ENCODE peak calls at places on chromosome 11, in ten cellular contexts. One of them, this sample, is unnamed.

GRCh38 chr11:111923951-111924350 is 5.2 kb downstream of the C11orf52 start:
- DNase-seq in iris pigment epithelial cell: no peak
- DNase-seq in endothelial cell: no peak
- DNase-seq in RKO: no peak
- DNase-seq in activated CD4-positive, alpha-beta T cell treated with anti-CD3 and anti-CD28 coated beads for 36 hours: no peak
- DNase-seq in GM06990: no peak
- DNase-seq in LoVo: no peak
- DNase-seq in A549: no peak
- DNase-seq in suprapubic skin: no peak
- DNase-seq in T-helper 9 cell: no peak
- DNase-seq in this sample: no peak

GRCh38 chr11:134126197-134126822 is 57.4 kb downstream of the JAM3 start:
- DNase-seq in iris pigment epithelial cell: peak
- DNase-seq in endothelial cell: no peak
- DNase-seq in RKO: peak
- DNase-seq in activated CD4-positive, alpha-beta T cell treated with anti-CD3 and anti-CD28 coated beads for 36 hours: peak
- DNase-seq in GM06990: no peak
- DNase-seq in LoVo: no peak
- DNase-seq in A549: no peak
- DNase-seq in suprapubic skin: no peak
- DNase-seq in T-helper 9 cell: no peak
- DNase-seq in this sample: peak

GRCh38 chr11:65288706-65289536 is 25.7 kb upstream of the CDC42EP2 start:
- DNase-seq in iris pigment epithelial cell: no peak
- DNase-seq in endothelial cell: no peak
- DNase-seq in RKO: no peak
- DNase-seq in activated CD4-positive, alpha-beta T cell treated with anti-CD3 and anti-CD28 coated beads for 36 hours: no peak
- DNase-seq in GM06990: no peak
- DNase-seq in LoVo: no peak
- DNase-seq in A549: no peak
- DNase-seq in suprapubic skin: peak
- DNase-seq in T-helper 9 cell: no peak
- DNase-seq in this sample: no peak

GRCh38 chr11:32829680-32830412 is at the start of gene PRRG4:
- DNase-seq in iris pigment epithelial cell: peak
- DNase-seq in endothelial cell: peak
- DNase-seq in RKO: peak
- DNase-seq in activated CD4-positive, alpha-beta T cell treated with anti-CD3 and anti-CD28 coated beads for 36 hours: peak
- DNase-seq in GM06990: peak
- DNase-seq in LoVo: peak
- DNase-seq in A549: peak
- DNase-seq in suprapubic skin: no peak
- DNase-seq in T-helper 9 cell: peak
- DNase-seq in this sample: peak

GRCh38 chr11:58334708-58335107 is 24.2 kb downstream of the OR5B17 start:
- DNase-seq in iris pigment epithelial cell: peak
- DNase-seq in endothelial cell: no peak
- DNase-seq in RKO: peak
- DNase-seq in activated CD4-positive, alpha-beta T cell treated with anti-CD3 and anti-CD28 coated beads for 36 hours: no peak
- DNase-seq in GM06990: no peak
- DNase-seq in LoVo: peak
- DNase-seq in A549: peak
- DNase-seq in suprapubic skin: no peak
- DNase-seq in T-helper 9 cell: no peak
- DNase-seq in this sample: peak

GRCh38 chr11:85685131-85685819 is 720 bp downstream of the CCDC89 start:
- DNase-seq in iris pigment epithelial cell: no peak
- DNase-seq in endothelial cell: no peak
- DNase-seq in RKO: no peak
- DNase-seq in activated CD4-positive, alpha-beta T cell treated with anti-CD3 and anti-CD28 coated beads for 36 hours: no peak
- DNase-seq in GM06990: no peak
- DNase-seq in LoVo: no peak
- DNase-seq in A549: no peak
- DNase-seq in suprapubic skin: no peak
- DNase-seq in T-helper 9 cell: no peak
- DNase-seq in this sample: no peak

GRCh38 chr11:95140397-95141030 is 50.9 kb downstream of the ENDOD1 start:
- DNase-seq in iris pigment epithelial cell: peak
- DNase-seq in endothelial cell: no peak
- DNase-seq in RKO: peak
- DNase-seq in activated CD4-positive, alpha-beta T cell treated with anti-CD3 and anti-CD28 coated beads for 36 hours: no peak
- DNase-seq in GM06990: no peak
- DNase-seq in LoVo: no peak
- DNase-seq in A549: no peak
- DNase-seq in suprapubic skin: no peak
- DNase-seq in T-helper 9 cell: no peak
- DNase-seq in this sample: no peak

GRCh38 chr11:123357990-123358827 is 71.9 kb upstream of the GRAMD1B start:
- DNase-seq in iris pigment epithelial cell: peak
- DNase-seq in endothelial cell: peak
- DNase-seq in RKO: no peak
- DNase-seq in activated CD4-positive, alpha-beta T cell treated with anti-CD3 and anti-CD28 coated beads for 36 hours: peak
- DNase-seq in GM06990: peak
- DNase-seq in LoVo: no peak
- DNase-seq in A549: peak
- DNase-seq in suprapubic skin: no peak
- DNase-seq in T-helper 9 cell: no peak
- DNase-seq in this sample: no peak

GRCh38 chr11:120715239-120715638 is 203.7 kb downstream of the GRIK4 start:
- DNase-seq in iris pigment epithelial cell: no peak
- DNase-seq in endothelial cell: no peak
- DNase-seq in RKO: peak
- DNase-seq in activated CD4-positive, alpha-beta T cell treated with anti-CD3 and anti-CD28 coated beads for 36 hours: no peak
- DNase-seq in GM06990: no peak
- DNase-seq in LoVo: peak
- DNase-seq in A549: peak
- DNase-seq in suprapubic skin: no peak
- DNase-seq in T-helper 9 cell: no peak
- DNase-seq in this sample: no peak

GRCh38 chr11:120682866-120683265 is 171.3 kb downstream of the GRIK4 start:
- DNase-seq in iris pigment epithelial cell: peak
- DNase-seq in endothelial cell: no peak
- DNase-seq in RKO: peak
- DNase-seq in activated CD4-positive, alpha-beta T cell treated with anti-CD3 and anti-CD28 coated beads for 36 hours: no peak
- DNase-seq in GM06990: no peak
- DNase-seq in LoVo: no peak
- DNase-seq in A549: no peak
- DNase-seq in suprapubic skin: no peak
- DNase-seq in T-helper 9 cell: no peak
- DNase-seq in this sample: no peak

GRCh38 chr11:103294516-103294915 is 185.3 kb downstream of the DYNC2H1 start:
- DNase-seq in iris pigment epithelial cell: no peak
- DNase-seq in endothelial cell: no peak
- DNase-seq in RKO: no peak
- DNase-seq in activated CD4-positive, alpha-beta T cell treated with anti-CD3 and anti-CD28 coated beads for 36 hours: no peak
- DNase-seq in GM06990: no peak
- DNase-seq in LoVo: no peak
- DNase-seq in A549: no peak
- DNase-seq in suprapubic skin: no peak
- DNase-seq in T-helper 9 cell: no peak
- DNase-seq in this sample: no peak

GRCh38 chr11:86800076-86800955 is at the start of gene PRSS23:
- DNase-seq in iris pigment epithelial cell: peak
- DNase-seq in endothelial cell: peak
- DNase-seq in RKO: peak
- DNase-seq in activated CD4-positive, alpha-beta T cell treated with anti-CD3 and anti-CD28 coated beads for 36 hours: peak
- DNase-seq in GM06990: no peak
- DNase-seq in LoVo: peak
- DNase-seq in A549: peak
- DNase-seq in suprapubic skin: no peak
- DNase-seq in T-helper 9 cell: no peak
- DNase-seq in this sample: peak

This sample was measured in SW480.